ENCODE peak calls at places on chromosomes 12 and 14, in five cellular contexts. Y, E, I, A and H are unnamed samples.

GRCh38 chr12:80565276-80565675 is 121.2 kb downstream of the PTPRQ start:
- DNase-seq in Y (no peak), E (no peak), I (no peak), A (no peak), H (no peak)

GRCh38 chr12:13028825-13029570 is 15.2 kb upstream of the FAM234B start:
- DNase-seq in Y (peak; percentile 85), E (no peak), I (no peak), A (no peak), H (no peak)

GRCh38 chr12:43921666-43922337 is 85.9 kb downstream of the TMEM117 start:
- DNase-seq in Y (no peak), E (no peak), I (no peak), A (no peak), H (no peak)

GRCh38 chr14:59370158-59370557 is 95.0 kb downstream of the GPR135 start:
- DNase-seq in Y (no peak), E (no peak), I (no peak), A (no peak), H (no peak)

GRCh38 chr14:56304456-56304855 is 186.2 kb downstream of the PELI2 start:
- DNase-seq in Y (no peak), E (no peak), I (no peak), A (no peak), H (no peak)

GRCh38 chr14:59511916-59512530 is 27.7 kb downstream of the JKAMP start:
- DNase-seq in Y (peak; percentile 57), E (no peak), I (no peak), A (peak; percentile 19), H (peak; percentile 64)

GRCh38 chr12:127272864-127273263 is 994.1 kb upstream of the TMEM132C start:
- DNase-seq in Y (no peak), E (no peak), I (no peak), A (no peak), H (no peak)

GRCh38 chr12:5969974-5970690 is 25.1 kb upstream of the ANO2 start:
- DNase-seq in Y (no peak), E (no peak), I (no peak), A (no peak), H (no peak)

GRCh38 chr12:92462049-92462448 is 240.7 kb upstream of the PLEKHG7 start:
- DNase-seq in Y (no peak), E (no peak), I (no peak), A (no peak), H (no peak)

GRCh38 chr14:64891173-64891838 is 11.6 kb upstream of the SPTB start:
- DNase-seq in Y (no peak), E (no peak), I (no peak), A (no peak), H (no peak)

GRCh38 chr12:117025481-117026151 is 73.6 kb downstream of the TESC start:
- DNase-seq in Y (peak; percentile 69), E (peak; percentile 68), I (peak; percentile 47), A (peak; percentile 50), H (peak; percentile 79)

GRCh38 chr12:116687888-116688287 is 50.0 kb downstream of the SPRING1 start:
- DNase-seq in Y (peak; percentile 74), E (peak; percentile 49), I (peak; percentile 44), A (no peak), H (peak; percentile 83)

GRCh38 chr14:77584809-77585208 is 31.6 kb downstream of the SPTLC2 start:
- DNase-seq in Y (no peak), E (no peak), I (no peak), A (no peak), H (no peak)

GRCh38 chr12:56121204-56121870 is 3.3 kb downstream of the ZC3H10 start:
- DNase-seq in Y (no peak), E (no peak), I (no peak), A (no peak), H (no peak)

GRCh38 chr14:83779266-83779665 is 1750.7 kb upstream of the FLRT2 start:
- DNase-seq in Y (peak; percentile 18), E (no peak), I (no peak), A (no peak), H (no peak)

GRCh38 chr12:57473392-57473791 is 6.3 kb downstream of the ARHGAP9 start:
- DNase-seq in Y (no peak), E (no peak), I (no peak), A (no peak), H (no peak)

GRCh38 chr14:78022059-78022458 is 148.1 kb upstream of the NRXN3 start:
- DNase-seq in Y (peak; percentile 88), E (peak; percentile 38), I (peak; percentile 72), A (peak; percentile 77), H (peak; percentile 90)

GRCh38 chr14:97924922-97925613 is 1127.9 kb downstream of the VRK1 start:
- DNase-seq in Y (no peak), E (no peak), I (no peak), A (no peak), H (no peak)

GRCh38 chr12:6766651-6767300 is 613 bp downstream of the PTMS start:
- DNase-seq in Y (peak; percentile 68), E (peak; percentile 74), I (peak; percentile 58), A (peak; percentile 71), H (peak; percentile 80)

GRCh38 chr14:84770030-84770429 is 759.9 kb upstream of the FLRT2 start:
- DNase-seq in Y (no peak), E (no peak), I (no peak), A (no peak), H (no peak)

GRCh38 chr12:2212971-2213869 is 160.4 kb downstream of the CACNA1C start:
- DNase-seq in Y (peak; percentile 31), E (no peak), I (no peak), A (no peak), H (no peak)

GRCh38 chr12:126617312-126617711 is 1552.1 kb downstream of the AACS start:
- DNase-seq in Y (peak; percentile 39), E (no peak), I (peak; percentile 3), A (no peak), H (no peak)

GRCh38 chr14:28652782-28653181 is 113.8 kb upstream of the FOXG1 start:
- DNase-seq in Y (no peak), E (no peak), I (no peak), A (peak; percentile 47), H (no peak)

GRCh38 chr12:14664434-14665023 is 31.9 kb downstream of the GUCY2C start:
- DNase-seq in Y (peak; percentile 17), E (no peak), I (no peak), A (peak; percentile 33), H (no peak)

GRCh38 chr14:68654471-68654941 is 138.4 kb downstream of the ZFP36L1 start:
- DNase-seq in Y (no peak), E (no peak), I (no peak), A (no peak), H (no peak)

GRCh38 chr12:120951-121350 is 54.4 kb downstream of the IQSEC3 start:
- DNase-seq in Y (no peak), E (no peak), I (no peak), A (no peak), H (no peak)

GRCh38 chr12:49027846-49028245 is 9.3 kb upstream of the PRKAG1 start:
- DNase-seq in Y (no peak), E (no peak), I (no peak), A (no peak), H (no peak)

GRCh38 chr14:102319351-102320032 is at the start of gene ZNF839:
- DNase-seq in Y (peak; percentile 94), E (peak; percentile 85), I (peak; percentile 97), A (peak; percentile 91), H (peak; percentile 96)

GRCh38 chr12:105738036-105738435 is 400.7 kb downstream of the NUAK1 start:
- DNase-seq in Y (no peak), E (no peak), I (no peak), A (no peak), H (no peak)